ENCODE peak calls at places on chromosomes 6 and 20, in seven cellular contexts. T is psoas muscle; Y is body of pancreas; C is CD8-positive, alpha-beta T cell; V is esophagus squamous epithelium; Q is SK-N-SH; X is adrenal gland. S is an unnamed sample.

GRCh38 chr6:128598561-128598960 is 78.2 kb upstream of the PTPRK start:
- DNase-seq in Q (no peak), X (no peak), C (no peak), Y (no peak), T (no peak), V (no peak), S (no peak)

GRCh38 chr20:34512955-34513419 is 3.2 kb upstream of the DYNLRB1 start:
- DNase-seq in Q (no peak), Y (no peak), T (no peak), X (no peak), C (no peak), V (no peak), S (no peak)

GRCh38 chr6:154298297-154298696 is 58.3 kb downstream of the IPCEF1 start:
- DNase-seq in Y (no peak), T (no peak), Q (no peak), C (no peak), X (no peak), V (no peak), S (no peak)

GRCh38 chr6:139368661-139369060 is 5.8 kb downstream of the CITED2 start:
- DNase-seq in Q (no peak), T (no peak), Y (no peak), C (no peak), X (no peak), V (no peak), S (peak; percentile 58)

GRCh38 chr6:52595000-52595795 is 18.3 kb upstream of the TRAM2 start:
- DNase-seq in Q (peak; percentile 54), V (no peak), C (no peak), X (peak; percentile 71), Y (peak; percentile 43), T (no peak), S (peak; percentile 62)

GRCh38 chr6:26197736-26198625 is 110.8 kb downstream of the HFE start:
- DNase-seq in T (no peak), Q (no peak), C (peak; percentile 38), V (no peak), Y (no peak), X (peak; percentile 79), S (peak; percentile 75)

GRCh38 chr6:157714153-157714490 is 108.9 kb upstream of the SNX9 start:
- DNase-seq in Q (no peak), Y (no peak), V (no peak), C (no peak), T (no peak), X (no peak), S (no peak)

GRCh38 chr20:20426472-20426907 is 58.6 kb downstream of the INSM1 start:
- DNase-seq in Q (no peak), V (no peak), T (no peak), X (no peak), Y (no peak), C (no peak), S (no peak)

GRCh38 chr6:169988769-169989550 is 237.5 kb downstream of the ERMARD start:
- DNase-seq in C (no peak), Y (no peak), V (no peak), Q (no peak), X (no peak), T (no peak), S (no peak)

GRCh38 chr20:57205625-57206219 is 60.7 kb downstream of the BMP7 start:
- DNase-seq in X (no peak), V (no peak), T (no peak), C (no peak), Q (no peak), Y (no peak), S (no peak)

GRCh38 chr6:34982424-34982852 is 93.4 kb downstream of the ANKS1A start:
- DNase-seq in Y (peak; percentile 8), V (no peak), T (no peak), Q (no peak), X (peak; percentile 72), C (no peak), S (no peak)

GRCh38 chr6:105791569-105792318 is 294.4 kb upstream of the PRDM1 start:
- DNase-seq in Q (no peak), C (no peak), X (no peak), Y (no peak), V (no peak), T (no peak), S (no peak)

GRCh38 chr6:72724545-72724944 is 102.7 kb downstream of the KCNQ5 start:
- DNase-seq in C (no peak), T (no peak), Q (no peak), V (no peak), Y (no peak), X (no peak), S (no peak)

GRCh38 chr6:32254761-32255211 is 30.9 kb upstream of the NOTCH4 start:
- DNase-seq in T (no peak), Y (no peak), X (no peak), Q (no peak), V (no peak), C (no peak), S (no peak)

GRCh38 chr6:87029711-87030314 is 65.1 kb downstream of the CGA start:
- DNase-seq in X (no peak), T (no peak), V (no peak), Q (peak; percentile 51), Y (peak; percentile 23), C (no peak), S (no peak)

GRCh38 chr6:3732345-3733141 is 19.0 kb downstream of the PXDC1 start:
- DNase-seq in T (peak; percentile 87), C (peak; percentile 58), Y (peak; percentile 81), Q (peak; percentile 82), X (peak; percentile 91), V (no peak), S (peak; percentile 91)

GRCh38 chr6:170305772-170306323 is 710 bp upstream of the FAM120B start:
- DNase-seq in X (no peak), T (no peak), Y (no peak), Q (no peak), V (no peak), C (no peak), S (no peak)

GRCh38 chr6:160447350-160447749 is 99.2 kb downstream of the SLC22A3 start:
- DNase-seq in Y (no peak), X (no peak), V (no peak), C (no peak), Q (no peak), T (no peak), S (no peak)

GRCh38 chr6:69084746-69085335 is 449.8 kb downstream of the ADGRB3 start:
- DNase-seq in Q (no peak), T (no peak), X (no peak), Y (no peak), V (no peak), C (no peak), S (no peak)

GRCh38 chr20:35702824-35703695 is 3.9 kb downstream of the ROMO1 start:
- DNase-seq in X (no peak), Y (no peak), V (no peak), C (no peak), Q (no peak), T (no peak), S (no peak)

GRCh38 chr6:87762116-87762515 is 60.1 kb upstream of the AKIRIN2 start:
- DNase-seq in Q (peak; percentile 18), C (no peak), T (no peak), Y (no peak), X (no peak), V (no peak), S (no peak)

DNA sequence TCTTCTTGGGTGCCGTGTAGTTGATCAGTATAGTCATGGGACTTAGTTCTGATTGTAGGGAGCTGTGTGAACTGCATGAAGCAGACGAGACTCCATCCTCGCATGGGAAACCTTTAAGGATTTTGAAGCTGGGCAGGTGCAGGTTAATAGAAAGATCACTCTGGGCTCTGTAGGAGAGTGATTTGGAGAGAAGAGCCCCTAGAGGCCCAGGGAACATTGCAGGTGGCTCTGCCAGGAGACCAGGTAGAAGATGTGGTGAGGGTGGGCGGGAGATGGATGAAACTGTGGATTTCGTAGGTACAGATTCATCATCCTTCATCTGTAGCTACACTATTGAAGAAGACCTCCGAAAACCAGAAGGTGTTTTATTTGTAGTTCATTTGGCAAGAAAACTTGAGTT is 53.3 kb downstream of the UTRN start:
- DNase-seq in C (no peak), Q (no peak), T (no peak), Y (no peak), V (no peak), X (no peak), S (no peak)
- H3K4me1 ChIP-seq in C (peaks cover 64% of the 10 kb centered on the region), Q (no peaks in the 10 kb centered on the region), T (peaks cover 52% of the 10 kb centered on the region), Y (peaks cover 80% of the 10 kb centered on the region), V (peaks cover 19% of the 10 kb centered on the region), X (peaks cover 37% of the 10 kb centered on the region), S (no peaks in the 10 kb centered on the region)

DNA sequence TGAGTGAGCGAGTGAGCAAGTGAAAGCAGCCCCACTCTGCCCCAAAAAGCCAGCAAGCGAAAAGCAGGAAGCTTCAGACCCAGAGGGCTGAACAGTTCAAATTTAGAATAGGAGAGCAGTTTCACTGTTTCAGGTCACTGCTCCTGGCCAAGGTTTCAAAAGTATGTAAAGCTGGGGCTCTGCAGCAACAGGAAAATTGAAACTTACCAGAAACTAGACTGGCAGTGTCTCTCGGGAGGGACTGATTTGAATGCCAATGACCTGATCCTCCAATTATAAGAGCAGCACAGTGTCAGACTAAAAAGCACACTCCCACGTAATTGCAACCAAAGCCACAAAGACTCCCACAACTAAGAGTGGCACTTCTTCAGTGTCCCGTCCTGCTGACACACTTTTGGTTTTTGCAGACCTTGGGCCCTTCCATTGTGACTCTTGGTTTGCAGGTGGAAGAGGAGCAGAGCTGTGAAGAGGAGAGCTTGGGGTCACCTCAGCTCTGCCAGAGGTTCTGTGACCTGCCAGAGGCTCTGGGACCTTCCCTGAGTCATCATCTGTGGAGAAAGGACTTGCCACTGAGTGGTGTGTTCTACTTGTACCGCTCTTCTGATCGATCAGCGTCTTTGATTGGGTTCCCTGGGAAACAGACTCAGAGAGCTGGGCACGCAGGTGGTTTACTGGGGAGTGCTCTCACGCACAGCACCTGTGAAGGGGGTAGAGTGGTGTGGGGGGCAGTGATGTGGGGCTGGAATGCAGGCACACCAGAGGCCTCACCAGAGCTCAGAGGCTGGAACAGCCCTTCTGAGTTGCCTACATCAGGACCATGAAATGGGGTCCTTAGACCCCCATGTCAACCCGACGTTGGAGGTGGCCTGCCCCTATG is 52.7 kb upstream of the PTGIS start:
- DNase-seq in Q (no peak), C (no peak), T (no peak), Y (no peak), X (no peak), V (no peak), S (no peak)
- H3K4me1 ChIP-seq in Q (no peaks in the 10 kb centered on the region), C (no peaks in the 10 kb centered on the region), T (peaks cover 9% of the 10 kb centered on the region), Y (peaks cover 5% of the 10 kb centered on the region), X (no peaks in the 10 kb centered on the region), V (peaks cover 3% of the 10 kb centered on the region), S (no peaks in the 10 kb centered on the region)

DNA sequence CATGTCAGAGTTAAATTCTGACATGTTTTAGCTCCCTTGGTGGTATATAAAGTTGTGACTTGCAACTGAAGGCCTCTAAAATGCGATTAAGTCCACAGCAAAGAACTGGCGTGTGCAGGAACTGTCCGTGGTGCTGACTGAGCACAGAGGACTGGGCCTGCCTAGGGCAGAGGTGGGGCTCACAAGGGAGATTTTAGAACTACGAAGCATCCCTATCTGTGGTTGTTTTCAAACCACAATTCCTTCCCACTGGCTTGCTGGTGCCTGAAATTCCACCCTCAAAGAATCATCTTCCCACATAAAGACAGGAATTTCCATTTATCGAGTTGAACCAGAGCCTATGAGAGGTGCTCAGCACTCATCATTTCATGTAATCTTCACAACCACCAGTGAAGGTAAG is 30.1 kb downstream of the RIMS4 start:
- DNase-seq in X (no peak), Q (no peak), Y (no peak), V (no peak), C (no peak), T (no peak), S (peak; percentile 89)
- H3K4me1 ChIP-seq in X (no peaks in the 10 kb centered on the region), Q (peaks cover 6% of the 10 kb centered on the region), Y (no peaks in the 10 kb centered on the region), V (no peaks in the 10 kb centered on the region), C (no peaks in the 10 kb centered on the region), T (no peaks in the 10 kb centered on the region), S (no peaks in the 10 kb centered on the region)

DNA sequence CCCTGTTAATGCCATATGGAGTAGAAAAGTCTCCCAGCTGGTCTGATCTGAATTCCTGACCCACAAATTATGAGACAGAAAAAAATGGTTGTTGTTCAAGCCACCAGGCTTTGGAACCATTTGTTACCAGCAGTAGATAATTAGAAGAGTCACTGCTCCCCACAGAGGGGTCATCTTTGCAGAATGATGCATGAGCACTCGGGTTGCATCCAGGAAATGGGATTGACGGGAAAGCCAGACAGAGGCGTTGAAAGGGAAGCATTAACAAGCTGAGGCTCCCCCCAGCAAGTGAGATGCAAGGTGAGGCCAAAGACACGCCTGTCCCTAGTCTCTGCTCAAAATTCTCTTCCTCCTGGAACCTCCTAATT is 182.5 kb downstream of the SYNDIG1 start:
- DNase-seq in Q (no peak), T (no peak), C (no peak), V (no peak), Y (no peak), X (no peak), S (no peak)
- H3K4me1 ChIP-seq in Q (no peaks in the 10 kb centered on the region), T (no peaks in the 10 kb centered on the region), C (no peaks in the 10 kb centered on the region), V (no peaks in the 10 kb centered on the region), Y (no peaks in the 10 kb centered on the region), X (no peaks in the 10 kb centered on the region), S (no peaks in the 10 kb centered on the region)